ENCODE peak calls at places on chromosomes 11 and 22, in five cellular contexts. D is effector memory CD4-positive, alpha-beta T cell; S is naive thymus-derived CD4-positive, alpha-beta T cell; G is GM23338; P is left ventricle myocardium inferior. Q is an unnamed sample. For H3K27me3, the result is how much of the 10 kb centered on the place peaks cover.

GRCh38 chr22:50262460-50262911 is 1.0 kb upstream of the MAPK12 start:
- DNase-seq in P (no peak), D (no peak), S (no peak), G (no peak), Q (no peak)

GRCh38 chr11:121661796-121662508 is 209.2 kb upstream of the SORL1-AS1 start:
- DNase-seq in S (no peak), G (no peak), P (no peak), D (no peak), Q (no peak)

GRCh38 chr11:10701982-10702381 is 8.4 kb upstream of the IRAG1 start:
- DNase-seq in D (no peak), G (no peak), S (no peak), P (no peak), Q (no peak)

GRCh38 chr22:50506611-50507420 is 686 bp downstream of the LMF2 start:
- DNase-seq in G (no peak), S (no peak), D (no peak), P (no peak), Q (peak)

GRCh38 chr11:69417211-69418085 is 64.0 kb upstream of the LINC01488 start:
- DNase-seq in D (no peak), S (no peak), P (no peak), G (no peak), Q (no peak)

GRCh38 chr11:27291302-27291889 is 71.6 kb downstream of the CCDC34 start:
- DNase-seq in P (no peak), D (no peak), G (peak), S (no peak), Q (peak)

GRCh38 chr11:70067591-70068341 is 10.4 kb upstream of the ANO1 start:
- DNase-seq in D (no peak), S (no peak), P (no peak), G (peak), Q (no peak)

GRCh38 chr11:96607890-96608558 is 218.2 kb downstream of the JRKL start:
- DNase-seq in S (no peak), P (no peak), G (peak), D (no peak), Q (no peak)

GRCh38 chr11:72239849-72240460 is 4.0 kb downstream of the PHOX2A start:
- DNase-seq in S (no peak), G (peak), P (peak), D (no peak), Q (no peak)

DNA sequence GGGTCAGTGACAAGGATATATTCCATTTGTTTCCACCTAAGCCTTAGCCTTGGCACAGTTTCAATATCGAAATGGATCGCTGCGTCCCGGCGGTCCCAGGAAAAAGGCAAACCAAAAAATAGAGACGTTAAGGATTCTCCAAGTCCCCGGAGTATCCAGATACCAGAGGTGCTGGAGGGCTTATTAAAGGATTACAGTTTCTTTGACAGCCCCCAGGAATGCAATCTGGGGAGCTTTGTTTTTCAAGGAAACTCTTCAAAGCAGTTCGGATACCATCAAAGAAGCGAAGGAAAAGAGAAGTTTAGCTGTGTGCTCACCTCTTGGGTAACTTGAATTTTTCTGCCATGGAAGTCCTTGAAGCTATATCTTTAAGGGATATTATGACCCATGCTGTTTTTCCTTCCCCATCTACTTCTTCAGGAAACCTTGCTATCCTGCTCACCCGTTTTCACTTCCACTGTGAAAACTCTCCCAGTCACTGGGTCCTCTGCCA is 600 bp upstream of the GPR83 start:
- DNase-seq in S (no peak), D (no peak), G (peak), P (no peak), Q (no peak)
- H3K4me3 ChIP-seq in S (no peak), D (no peak), G (peak), P (peak), Q (no peak)

DNA sequence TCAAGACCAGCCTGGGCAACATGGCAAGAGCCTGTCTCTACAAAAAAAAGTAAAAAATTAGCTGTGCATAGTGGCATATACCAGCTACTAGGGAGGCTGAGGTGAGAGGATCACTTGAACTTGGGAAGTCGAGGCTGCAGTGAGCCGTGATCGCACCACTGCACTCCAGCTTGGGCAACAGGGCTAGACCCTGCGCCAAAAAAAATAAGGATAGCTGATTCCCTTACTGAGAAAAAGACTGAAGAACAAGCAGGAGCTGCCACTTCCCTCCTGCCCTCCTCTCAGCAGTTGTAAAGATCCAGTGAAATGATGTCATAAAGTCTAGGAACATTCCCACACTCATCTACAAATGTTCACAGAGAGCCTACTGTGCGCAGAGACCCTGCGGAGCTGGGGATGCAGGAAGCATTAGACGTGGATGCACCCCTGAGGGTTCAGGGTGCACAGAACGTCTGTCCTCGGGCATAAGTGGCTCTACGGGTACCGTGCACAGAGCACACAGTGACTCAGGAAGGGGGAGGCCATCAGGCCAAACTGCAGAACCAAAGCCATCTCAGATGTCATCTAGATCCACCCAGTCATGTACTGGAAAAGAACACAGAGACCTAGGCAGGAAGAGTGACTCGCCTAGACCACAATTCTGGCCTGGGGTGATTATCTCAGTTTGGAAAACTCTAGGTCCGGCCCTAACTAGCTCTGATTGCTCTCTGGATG is 11.7 kb downstream of the SEC14L2 start:
- DNase-seq in S (no peak), P (no peak), G (no peak), D (no peak), Q (no peak)
- H3K27me3 ChIP-seq in S (under half), P (under half), G (under half), D (under half), Q (under half)

GRCh38 chr11:114163830-114164401 is 104.4 kb downstream of the ZBTB16 start:
- DNase-seq in S (no peak), G (no peak), P (peak), D (no peak), Q (no peak)
- H3K4me3 ChIP-seq in S (no peak), G (no peak), P (peak), D (no peak), Q (no peak)

GRCh38 chr11:47414685-47415070 is 6.3 kb downstream of the SLC39A13 start:
- DNase-seq in G (no peak), P (no peak), S (no peak), D (no peak), Q (no peak)
- H3K27me3 ChIP-seq in G (under half), P (under half), S (under half), D (under half), Q (under half)

GRCh38 chr22:20965104-20965887 is 1.8 kb upstream of the AIFM3 start:
- DNase-seq in S (no peak), D (no peak), P (no peak), G (no peak), Q (no peak)
- H3K4me3 ChIP-seq in S (no peak), D (peak), P (peak), G (peak), Q (no peak)

GRCh38 chr22:19754701-19755144 is 5.9 kb upstream of the TBX1 start:
- DNase-seq in G (no peak), D (no peak), P (no peak), S (no peak), Q (no peak)
- H3K27me3 ChIP-seq in G (half or more), D (under half), P (half or more), S (under half), Q (under half)

GRCh38 chr11:35390737-35391682 is 28.3 kb downstream of the SLC1A2 start:
- DNase-seq in D (no peak), G (no peak), P (no peak), S (no peak), Q (no peak)
- H3K4me3 ChIP-seq in D (no peak), G (no peak), P (no peak), S (no peak), Q (no peak)

DNA sequence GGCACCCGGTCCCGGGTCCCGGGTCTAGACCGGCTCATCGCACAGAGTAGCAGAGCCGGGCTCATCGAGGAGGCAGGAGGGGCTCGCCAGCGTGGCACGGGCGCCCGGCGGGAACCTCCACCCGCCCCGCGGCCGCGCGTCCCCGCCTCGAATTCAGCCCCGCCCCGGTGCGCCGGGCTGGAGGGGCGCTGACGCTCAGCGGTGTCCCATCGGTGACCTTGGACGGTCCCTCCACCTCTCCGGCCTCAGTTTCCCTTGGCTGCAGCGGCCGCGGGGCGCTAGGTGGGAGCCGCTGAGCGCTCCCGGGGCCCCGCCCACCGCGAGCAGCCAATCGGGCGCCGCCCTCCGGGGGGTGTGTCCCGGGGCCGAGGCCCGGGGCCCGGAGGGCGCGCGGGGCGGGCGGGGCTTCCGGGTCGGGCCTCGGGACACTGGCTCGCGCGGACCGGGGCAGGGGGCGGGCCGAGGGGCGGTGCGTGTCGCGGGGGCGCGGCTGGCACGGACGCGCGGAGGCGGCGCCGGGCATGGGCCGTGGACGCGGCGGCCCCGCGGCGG is at the start of gene PPARA:
- DNase-seq in G (peak), P (peak), D (peak), S (peak), Q (peak)
- H3K27me3 ChIP-seq in G (under half), P (under half), D (under half), S (under half), Q (under half)

GRCh38 chr11:128420943-128421342 is 166.4 kb downstream of the ETS1 start:
- DNase-seq in D (no peak), S (no peak), G (no peak), P (no peak), Q (no peak)

GRCh38 chr11:128424867-128425285 is 162.5 kb downstream of the ETS1 start:
- DNase-seq in D (no peak), S (no peak), P (peak), G (no peak), Q (no peak)

GRCh38 chr11:128421577-128421976 is 165.8 kb downstream of the ETS1 start:
- DNase-seq in D (no peak), P (no peak), S (no peak), G (no peak), Q (no peak)

GRCh38 chr11:128422576-128423370 is 164.6 kb downstream of the ETS1 start:
- DNase-seq in S (peak), G (no peak), D (peak), P (peak), Q (peak)

GRCh38 chr11:128424271-128424709 is 163.1 kb downstream of the ETS1 start:
- DNase-seq in P (peak), G (no peak), S (no peak), D (no peak), Q (no peak)
- H3K4me3 ChIP-seq in P (peak), G (no peak), S (no peak), D (no peak), Q (no peak)